ENCODE peak calls at places on chromosomes 12 and 14, in seven cellular contexts. T is neuronal stem cell, H is mesendoderm, S is IMR-90, F is H9, E is trophoblast cell, W is H1. M is an unnamed sample. For H3K79me1, the result is how much of the 10 kb centered on the place peaks cover.

GRCh38 chr14:64891839-64892375 is 12.2 kb upstream of the SPTB start:
- DNase-seq in E (peak), S (peak), T (no peak), W (no peak), H (peak), F (no peak), M (peak)

GRCh38 chr12:11998944-11999315 is 71.8 kb upstream of the BCL2L14 start:
- DNase-seq in W (no peak), T (no peak), E (no peak), H (no peak), F (no peak), S (no peak), M (no peak)

GRCh38 chr14:77066555-77067172 is 31.4 kb upstream of the CIPC start:
- DNase-seq in S (no peak), E (no peak), H (no peak), W (no peak), T (no peak), F (no peak), M (no peak)

GRCh38 chr12:11825278-11825677 is 175.8 kb downstream of the ETV6 start:
- DNase-seq in S (no peak), F (no peak), T (no peak), W (no peak), E (no peak), H (peak), M (no peak)

GRCh38 chr14:68104518-68104917 is 284.9 kb downstream of the RAD51B start:
- DNase-seq in W (no peak), H (peak), S (peak), F (no peak), T (no peak), E (peak), M (peak)

GRCh38 chr14:38721822-38722431 is 381.1 kb downstream of the SEC23A start:
- DNase-seq in E (peak), F (peak), H (peak), W (peak), T (peak), S (peak), M (peak)

GRCh38 chr12:69415471-69416275 is 54.5 kb upstream of the FRS2 start:
- DNase-seq in E (peak), S (peak), T (peak), F (peak), H (peak), W (peak), M (peak)

GRCh38 chr12:90456248-90456647 is 498.7 kb downstream of the CCER1 start:
- DNase-seq in W (no peak), E (no peak), T (no peak), H (no peak), F (no peak), S (no peak), M (no peak)

GRCh38 chr12:77746108-77746507 is 84.6 kb upstream of the NAV3 start:
- DNase-seq in H (no peak), F (no peak), T (no peak), S (peak), E (no peak), W (no peak), M (peak)

GRCh38 chr12:98002887-98003493 is 512.4 kb upstream of the TMPO start:
- DNase-seq in F (peak), E (peak), W (peak), T (peak), H (peak), S (peak), M (peak)

GRCh38 chr14:22713631-22713950 is 52.9 kb upstream of the OXA1L start:
- DNase-seq in F (no peak), T (no peak), E (no peak), S (no peak), H (no peak), W (no peak), M (no peak)

GRCh38 chr12:59736786-59737185 is 141.0 kb downstream of the SLC16A7 start:
- DNase-seq in S (peak), E (peak), F (no peak), T (no peak), W (no peak), H (peak), M (peak)

GRCh38 chr12:97167598-97167997 is 260.5 kb downstream of the NEDD1 start:
- DNase-seq in W (no peak), H (no peak), F (no peak), E (no peak), S (no peak), T (no peak), M (no peak)

GRCh38 chr14:101502761-101503392 is 58.4 kb upstream of the DIO3 start:
- DNase-seq in S (no peak), H (no peak), W (no peak), F (peak), E (no peak), T (no peak), M (no peak)

GRCh38 chr14:99651953-99652746 is 7.2 kb downstream of the HHIPL1 start:
- DNase-seq in S (no peak), T (no peak), H (no peak), W (no peak), E (no peak), F (no peak), M (no peak)

GRCh38 chr12:52189376-52190174 is 2.2 kb downstream of the KRT80 start:
- DNase-seq in W (no peak), S (peak), T (no peak), H (peak), F (no peak), E (no peak), M (no peak)

GRCh38 chr12:45670339-45671065 is 59.0 kb upstream of the ARID2 start:
- DNase-seq in H (no peak), F (no peak), T (no peak), S (no peak), W (no peak), E (no peak), M (no peak)

GRCh38 chr12:107368586-107368985 is 275.2 kb upstream of the CRY1 start:
- DNase-seq in S (no peak), T (no peak), F (no peak), E (no peak), W (no peak), H (no peak), M (no peak)

GRCh38 chr14:82094819-82095218 is 561.2 kb upstream of the SEL1L start:
- DNase-seq in E (no peak), S (no peak), H (no peak), T (no peak), W (no peak), F (no peak), M (no peak)

GRCh38 chr12:3418609-3419469 is 72.2 kb upstream of the PRMT8 start:
- DNase-seq in W (no peak), S (no peak), T (no peak), E (no peak), H (no peak), F (no peak), M (no peak)

GRCh38 chr14:102317564-102318248 is 1.8 kb upstream of the ZNF839 start:
- DNase-seq in H (peak), F (no peak), E (peak), W (no peak), S (no peak), T (no peak), M (no peak)

GRCh38 chr12:12267801-12268200 is 957 bp upstream of the LRP6 start:
- DNase-seq in H (peak), E (no peak), W (no peak), F (peak), T (no peak), S (no peak), M (no peak)

GRCh38 chr12:2683283-2684025 is 111.3 kb upstream of the FKBP4 start:
- DNase-seq in W (no peak), F (peak), S (peak), E (no peak), T (no peak), H (peak), M (peak)

GRCh38 chr12:26954027-26954426 is 15.8 kb downstream of the FGFR1OP2 start:
- DNase-seq in F (no peak), H (no peak), E (no peak), T (no peak), W (no peak), S (no peak), M (no peak)

GRCh38 chr12:49094104-49094948 is at the start of gene DHH:
- DNase-seq in W (peak), T (no peak), S (no peak), E (peak), H (no peak), F (peak), M (peak)

GRCh38 chr12:19946549-19946948 is 421.8 kb upstream of the PDE3A start:
- DNase-seq in W (no peak), T (no peak), H (no peak), S (peak), E (peak), F (no peak), M (peak)

GRCh38 chr12:3077572-3078081 is 448 bp downstream of the TSPAN9 start:
- DNase-seq in E (peak), T (no peak), S (peak), W (peak), H (no peak), F (peak), M (peak)

GRCh38 chr14:23430733-23431105 is 4.7 kb downstream of the MYH7 start:
- DNase-seq in W (no peak), T (peak), S (no peak), H (peak), E (peak), F (no peak), M (peak)

GRCh38 chr14:19917955-19918518 is 2.4 kb upstream of the OR4K5 start:
- DNase-seq in E (peak), S (no peak), F (no peak), W (no peak), H (no peak), T (no peak), M (no peak)

GRCh38 chr12:103495158-103495782 is 498 bp downstream of the C12orf42 start:
- DNase-seq in E (no peak), F (peak), W (peak), H (peak), S (no peak), T (peak), M (no peak)

GRCh38 chr12:3046441-3047200 is 30.6 kb upstream of the TSPAN9 start:
- DNase-seq in E (peak), S (no peak), W (peak), F (no peak), H (no peak), T (no peak), M (no peak)

GRCh38 chr14:101790232-101790631 is 28.7 kb downstream of the PPP2R5C start:
- DNase-seq in E (no peak), F (no peak), S (no peak), H (no peak), T (no peak), W (no peak), M (no peak)

GRCh38 chr12:93972411-93973208 is 175.8 kb upstream of the PLXNC1 start:
- DNase-seq in T (no peak), S (peak), H (peak), F (no peak), E (no peak), W (no peak), M (peak)

GRCh38 chr14:105931808-105932483 is 405.6 kb downstream of the TMEM121 start:
- DNase-seq in E (peak), F (peak), W (no peak), S (no peak), H (no peak), T (no peak), M (no peak)
- H3K79me1 ChIP-seq in E (under half), F (under half), W (under half), S (under half), H (under half), T (under half), M (under half)

GRCh38 chr14:69554500-69554899 is 20.2 kb downstream of the CCDC177 start:
- DNase-seq in F (no peak), H (no peak), E (no peak), W (no peak), T (no peak), S (no peak), M (no peak)
- H3K23ac ChIP-seq in F (no peak), H (no peak), E (no peak), W (no peak), T (no peak), S (no peak), M (no peak)

DNA sequence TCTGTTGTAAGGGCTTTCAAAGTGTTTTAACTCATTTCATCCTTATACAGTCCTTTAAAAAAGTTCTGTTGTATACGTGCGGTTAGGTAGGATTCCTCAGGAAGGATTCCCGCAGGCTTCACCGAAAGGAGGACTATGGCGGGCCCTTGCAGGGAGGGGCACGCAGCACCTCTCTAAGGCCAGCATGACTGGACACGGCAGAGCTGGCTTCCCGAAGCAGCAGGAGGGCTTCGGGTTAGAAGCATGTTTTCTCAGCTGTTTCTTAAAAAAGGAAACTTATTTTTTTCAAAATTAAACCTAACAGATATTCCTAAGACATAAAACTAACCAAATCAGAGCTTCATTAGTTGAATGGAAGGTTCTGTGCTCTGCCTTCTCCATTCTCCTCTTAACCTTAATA is 21.3 kb downstream of the IQSEC3 start:
- DNase-seq in T (no peak), F (no peak), E (no peak), H (no peak), S (no peak), W (no peak), M (no peak)
- H3K79me1 ChIP-seq in T (under half), F (under half), E (under half), H (under half), S (under half), W (under half), M (under half)

DNA sequence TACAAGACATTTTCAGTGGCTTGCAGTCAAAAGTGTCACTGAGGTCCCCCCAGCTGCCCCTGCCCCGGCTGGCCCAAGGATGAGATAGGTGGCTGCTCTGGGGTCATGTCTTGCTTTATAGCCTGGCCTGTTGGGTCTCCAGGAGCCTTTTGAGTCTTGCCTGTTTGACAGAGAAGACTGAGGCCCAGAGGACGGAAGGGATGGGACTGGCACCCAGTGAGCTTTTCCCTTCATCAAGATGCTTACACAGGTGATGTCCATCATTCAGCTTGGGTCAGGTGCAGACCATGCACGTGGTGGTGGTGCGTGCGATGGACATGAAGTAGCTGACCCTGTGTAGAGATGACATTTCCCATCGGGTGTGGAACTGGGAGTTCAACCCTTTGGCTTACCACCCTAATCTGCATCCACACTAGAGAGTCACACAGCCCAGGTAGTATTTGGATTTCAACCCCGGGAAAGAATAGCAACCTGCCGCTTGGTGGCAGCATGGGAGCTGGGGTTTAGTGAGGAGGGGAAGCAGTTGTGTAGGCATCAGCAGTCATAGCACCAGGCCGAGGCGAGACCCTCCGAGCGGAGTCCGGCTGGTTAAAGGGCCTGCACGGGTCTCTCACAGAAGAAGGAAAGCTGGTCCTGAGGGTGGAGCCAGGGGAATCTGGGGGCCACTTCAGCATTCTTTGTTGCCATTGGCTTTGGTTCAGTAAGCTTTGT is 12.2 kb downstream of the CKB start:
- DNase-seq in F (no peak), T (no peak), S (no peak), W (no peak), E (no peak), H (no peak), M (no peak)
- H3K23ac ChIP-seq in F (no peak), T (no peak), S (no peak), W (no peak), E (no peak), H (no peak), M (no peak)